ENCODE peak calls at places on chromosomes 11 and 22, in nine cellular contexts. One of them, this sample, is unnamed.

GRCh38 chr11:126051117-126051516 is 11.5 kb downstream of the CDON start:
- DNase-seq in CD4-positive, CD25-positive, alpha-beta regulatory T cell: no peak
- DNase-seq in left ventricle myocardium inferior: no peak
- DNase-seq in vagina: no peak
- DNase-seq in breast epithelium: no peak
- DNase-seq in body of pancreas: no peak
- DNase-seq in upper lobe of left lung: no peak
- DNase-seq in CD8-positive, alpha-beta T cell: no peak
- DNase-seq in mammary epithelial cell: no peak
- DNase-seq in this sample: no peak

GRCh38 chr22:50139843-50140415 is 30.6 kb upstream of the PANX2 start:
- DNase-seq in body of pancreas: no peak
- DNase-seq in upper lobe of left lung: no peak
- DNase-seq in breast epithelium: no peak
- DNase-seq in vagina: no peak
- DNase-seq in left ventricle myocardium inferior: no peak
- DNase-seq in mammary epithelial cell: peak; percentile 8
- DNase-seq in CD4-positive, CD25-positive, alpha-beta regulatory T cell: no peak
- DNase-seq in CD8-positive, alpha-beta T cell: no peak
- DNase-seq in this sample: no peak

GRCh38 chr11:74255741-74256369 is 55.6 kb downstream of the P4HA3 start:
- DNase-seq in CD8-positive, alpha-beta T cell: peak; percentile 25
- DNase-seq in left ventricle myocardium inferior: no peak
- DNase-seq in breast epithelium: no peak
- DNase-seq in body of pancreas: peak; percentile 58
- DNase-seq in CD4-positive, CD25-positive, alpha-beta regulatory T cell: peak; percentile 27
- DNase-seq in mammary epithelial cell: peak; percentile 50
- DNase-seq in vagina: no peak
- DNase-seq in upper lobe of left lung: peak; percentile 51
- DNase-seq in this sample: peak; percentile 31

GRCh38 chr11:46367244-46367915 is 14.1 kb upstream of the MDK start:
- DNase-seq in mammary epithelial cell: no peak
- DNase-seq in left ventricle myocardium inferior: peak; percentile 75
- DNase-seq in body of pancreas: peak; percentile 71
- DNase-seq in CD8-positive, alpha-beta T cell: peak; percentile 54
- DNase-seq in upper lobe of left lung: peak; percentile 79
- DNase-seq in CD4-positive, CD25-positive, alpha-beta regulatory T cell: peak; percentile 58
- DNase-seq in vagina: no peak
- DNase-seq in breast epithelium: no peak
- DNase-seq in this sample: peak; percentile 64

GRCh38 chr11:109914809-109915653 is 178.2 kb upstream of the ZC3H12C start:
- DNase-seq in upper lobe of left lung: no peak
- DNase-seq in vagina: no peak
- DNase-seq in breast epithelium: no peak
- DNase-seq in body of pancreas: no peak
- DNase-seq in left ventricle myocardium inferior: no peak
- DNase-seq in CD8-positive, alpha-beta T cell: no peak
- DNase-seq in CD4-positive, CD25-positive, alpha-beta regulatory T cell: no peak
- DNase-seq in mammary epithelial cell: peak; percentile 66
- DNase-seq in this sample: no peak

GRCh38 chr11:65064847-65065240 is 6.5 kb upstream of the NAALADL1 start:
- DNase-seq in breast epithelium: no peak
- DNase-seq in CD4-positive, CD25-positive, alpha-beta regulatory T cell: no peak
- DNase-seq in vagina: no peak
- DNase-seq in CD8-positive, alpha-beta T cell: no peak
- DNase-seq in left ventricle myocardium inferior: no peak
- DNase-seq in mammary epithelial cell: no peak
- DNase-seq in upper lobe of left lung: no peak
- DNase-seq in body of pancreas: no peak
- DNase-seq in this sample: no peak

GRCh38 chr11:31499576-31500178 is 9.7 kb downstream of the IMMP1L start:
- DNase-seq in CD4-positive, CD25-positive, alpha-beta regulatory T cell: no peak
- DNase-seq in breast epithelium: no peak
- DNase-seq in body of pancreas: no peak
- DNase-seq in upper lobe of left lung: no peak
- DNase-seq in CD8-positive, alpha-beta T cell: no peak
- DNase-seq in left ventricle myocardium inferior: no peak
- DNase-seq in vagina: no peak
- DNase-seq in mammary epithelial cell: no peak
- DNase-seq in this sample: no peak

GRCh38 chr11:34809191-34810106 is 106.7 kb downstream of the APIP start:
- DNase-seq in body of pancreas: no peak
- DNase-seq in vagina: no peak
- DNase-seq in left ventricle myocardium inferior: no peak
- DNase-seq in breast epithelium: no peak
- DNase-seq in upper lobe of left lung: no peak
- DNase-seq in mammary epithelial cell: peak; percentile 79
- DNase-seq in CD4-positive, CD25-positive, alpha-beta regulatory T cell: no peak
- DNase-seq in CD8-positive, alpha-beta T cell: no peak
- DNase-seq in this sample: no peak

GRCh38 chr11:47234669-47235075 is 13.9 kb downstream of the ACP2 start:
- DNase-seq in body of pancreas: peak; percentile 88
- DNase-seq in vagina: no peak
- DNase-seq in CD4-positive, CD25-positive, alpha-beta regulatory T cell: peak; percentile 17
- DNase-seq in breast epithelium: peak; percentile 66
- DNase-seq in left ventricle myocardium inferior: no peak
- DNase-seq in CD8-positive, alpha-beta T cell: peak; percentile 38
- DNase-seq in upper lobe of left lung: peak; percentile 62
- DNase-seq in mammary epithelial cell: no peak
- DNase-seq in this sample: peak; percentile 36

GRCh38 chr11:75603791-75604736 is 42.0 kb downstream of the SERPINH1 start:
- DNase-seq in CD4-positive, CD25-positive, alpha-beta regulatory T cell: no peak
- DNase-seq in breast epithelium: no peak
- DNase-seq in CD8-positive, alpha-beta T cell: no peak
- DNase-seq in upper lobe of left lung: no peak
- DNase-seq in left ventricle myocardium inferior: no peak
- DNase-seq in mammary epithelial cell: peak; percentile 67
- DNase-seq in vagina: no peak
- DNase-seq in body of pancreas: no peak
- DNase-seq in this sample: no peak

GRCh38 chr11:116329354-116330090 is 443.3 kb downstream of the BUD13 start:
- DNase-seq in left ventricle myocardium inferior: no peak
- DNase-seq in mammary epithelial cell: no peak
- DNase-seq in CD8-positive, alpha-beta T cell: no peak
- DNase-seq in CD4-positive, CD25-positive, alpha-beta regulatory T cell: no peak
- DNase-seq in upper lobe of left lung: no peak
- DNase-seq in vagina: peak; percentile 64
- DNase-seq in body of pancreas: no peak
- DNase-seq in breast epithelium: no peak
- DNase-seq in this sample: no peak

GRCh38 chr11:57546869-57547518 is 9.6 kb downstream of the SMTNL1 start:
- DNase-seq in body of pancreas: no peak
- DNase-seq in upper lobe of left lung: no peak
- DNase-seq in CD8-positive, alpha-beta T cell: no peak
- DNase-seq in CD4-positive, CD25-positive, alpha-beta regulatory T cell: no peak
- DNase-seq in breast epithelium: no peak
- DNase-seq in mammary epithelial cell: peak; percentile 42
- DNase-seq in left ventricle myocardium inferior: no peak
- DNase-seq in vagina: no peak
- DNase-seq in this sample: no peak

GRCh38 chr11:108715239-108715638 is 50.4 kb downstream of the DDX10 start:
- DNase-seq in CD4-positive, CD25-positive, alpha-beta regulatory T cell: no peak
- DNase-seq in body of pancreas: no peak
- DNase-seq in CD8-positive, alpha-beta T cell: no peak
- DNase-seq in left ventricle myocardium inferior: no peak
- DNase-seq in mammary epithelial cell: no peak
- DNase-seq in upper lobe of left lung: no peak
- DNase-seq in breast epithelium: no peak
- DNase-seq in vagina: no peak
- DNase-seq in this sample: no peak

GRCh38 chr11:108705061-108705460 is 40.2 kb downstream of the DDX10 start:
- DNase-seq in mammary epithelial cell: no peak
- DNase-seq in body of pancreas: no peak
- DNase-seq in upper lobe of left lung: no peak
- DNase-seq in breast epithelium: no peak
- DNase-seq in vagina: no peak
- DNase-seq in CD8-positive, alpha-beta T cell: no peak
- DNase-seq in CD4-positive, CD25-positive, alpha-beta regulatory T cell: no peak
- DNase-seq in left ventricle myocardium inferior: no peak
- DNase-seq in this sample: no peak

GRCh38 chr11:108713076-108713790 is 48.4 kb downstream of the DDX10 start:
- DNase-seq in left ventricle myocardium inferior: no peak
- DNase-seq in vagina: no peak
- DNase-seq in upper lobe of left lung: no peak
- DNase-seq in CD4-positive, CD25-positive, alpha-beta regulatory T cell: no peak
- DNase-seq in mammary epithelial cell: no peak
- DNase-seq in body of pancreas: no peak
- DNase-seq in CD8-positive, alpha-beta T cell: no peak
- DNase-seq in breast epithelium: no peak
- DNase-seq in this sample: no peak

GRCh38 chr11:108708173-108708572 is 43.3 kb downstream of the DDX10 start:
- DNase-seq in CD8-positive, alpha-beta T cell: no peak
- DNase-seq in vagina: no peak
- DNase-seq in body of pancreas: no peak
- DNase-seq in upper lobe of left lung: no peak
- DNase-seq in CD4-positive, CD25-positive, alpha-beta regulatory T cell: no peak
- DNase-seq in left ventricle myocardium inferior: no peak
- DNase-seq in mammary epithelial cell: no peak
- DNase-seq in breast epithelium: no peak
- DNase-seq in this sample: no peak

DNA sequence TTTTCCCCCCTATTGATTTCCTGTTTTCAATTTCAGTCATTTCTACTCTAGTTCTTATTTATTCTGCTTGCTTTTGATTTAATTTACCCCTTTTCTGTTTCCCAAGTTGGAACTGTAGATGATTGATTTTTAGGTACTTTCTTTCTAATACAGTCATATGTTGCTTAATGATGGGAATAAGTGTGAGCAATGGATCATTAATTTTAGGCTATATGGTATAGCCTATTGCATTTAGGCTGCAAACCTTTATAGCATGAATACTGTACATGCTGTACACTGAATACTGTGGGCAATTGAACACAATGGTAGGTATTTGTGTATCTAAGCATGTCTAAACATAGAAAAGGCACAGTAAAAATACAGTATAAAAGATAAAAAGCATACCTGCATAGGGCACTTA is 44.9 kb downstream of the DDX10 start:
- DNase-seq in mammary epithelial cell: no peak
- DNase-seq in vagina: no peak
- DNase-seq in CD4-positive, CD25-positive, alpha-beta regulatory T cell: no peak
- DNase-seq in left ventricle myocardium inferior: no peak
- DNase-seq in CD8-positive, alpha-beta T cell: no peak
- DNase-seq in breast epithelium: no peak
- DNase-seq in body of pancreas: no peak
- DNase-seq in upper lobe of left lung: no peak
- DNase-seq in this sample: no peak
- H3K9me3 ChIP-seq in mammary epithelial cell: peaks cover 18% of the 10 kb centered on the region
- H3K9me3 ChIP-seq in vagina: peaks cover 6% of the 10 kb centered on the region
- H3K9me3 ChIP-seq in CD4-positive, CD25-positive, alpha-beta regulatory T cell: peaks cover 5% of the 10 kb centered on the region
- H3K9me3 ChIP-seq in left ventricle myocardium inferior: peaks cover 30% of the 10 kb centered on the region
- H3K9me3 ChIP-seq in CD8-positive, alpha-beta T cell: no peaks in the 10 kb centered on the region
- H3K9me3 ChIP-seq in breast epithelium: peaks cover 26% of the 10 kb centered on the region
- H3K9me3 ChIP-seq in body of pancreas: no peaks in the 10 kb centered on the region
- H3K9me3 ChIP-seq in upper lobe of left lung: peaks cover 10% of the 10 kb centered on the region
- H3K9me3 ChIP-seq in this sample: peaks cover 3% of the 10 kb centered on the region

DNA sequence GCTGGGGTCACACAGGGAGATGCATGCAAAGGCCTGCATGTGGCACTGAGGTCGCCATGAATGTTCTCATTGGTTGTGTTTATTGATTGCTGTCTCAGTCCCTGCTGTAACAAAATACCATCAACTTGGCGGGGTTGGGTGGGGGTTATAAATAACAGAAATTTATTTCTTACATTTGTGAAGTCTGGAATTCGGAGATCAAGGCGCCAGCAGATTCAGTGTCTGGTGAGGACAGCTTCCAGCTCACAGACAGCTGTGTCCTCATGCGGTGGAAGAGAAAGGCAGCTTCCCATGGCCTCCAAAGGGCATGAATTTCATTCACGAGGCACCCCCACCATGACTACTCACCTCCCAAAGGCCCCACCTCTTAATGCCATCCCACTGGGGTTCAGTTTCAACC is 29.4 kb upstream of the PHF21B start:
- DNase-seq in CD8-positive, alpha-beta T cell: no peak
- DNase-seq in vagina: no peak
- DNase-seq in left ventricle myocardium inferior: no peak
- DNase-seq in body of pancreas: no peak
- DNase-seq in CD4-positive, CD25-positive, alpha-beta regulatory T cell: no peak
- DNase-seq in mammary epithelial cell: no peak
- DNase-seq in breast epithelium: no peak
- DNase-seq in upper lobe of left lung: no peak
- DNase-seq in this sample: no peak
- H3K9me3 ChIP-seq in CD8-positive, alpha-beta T cell: no peaks in the 10 kb centered on the region
- H3K9me3 ChIP-seq in vagina: no peaks in the 10 kb centered on the region
- H3K9me3 ChIP-seq in left ventricle myocardium inferior: peaks cover 1% of the 10 kb centered on the region
- H3K9me3 ChIP-seq in body of pancreas: no peaks in the 10 kb centered on the region
- H3K9me3 ChIP-seq in CD4-positive, CD25-positive, alpha-beta regulatory T cell: no peaks in the 10 kb centered on the region
- H3K9me3 ChIP-seq in mammary epithelial cell: peaks cover 3% of the 10 kb centered on the region
- H3K9me3 ChIP-seq in breast epithelium: no peaks in the 10 kb centered on the region
- H3K9me3 ChIP-seq in upper lobe of left lung: no peaks in the 10 kb centered on the region
- H3K9me3 ChIP-seq in this sample: no peaks in the 10 kb centered on the region

DNA sequence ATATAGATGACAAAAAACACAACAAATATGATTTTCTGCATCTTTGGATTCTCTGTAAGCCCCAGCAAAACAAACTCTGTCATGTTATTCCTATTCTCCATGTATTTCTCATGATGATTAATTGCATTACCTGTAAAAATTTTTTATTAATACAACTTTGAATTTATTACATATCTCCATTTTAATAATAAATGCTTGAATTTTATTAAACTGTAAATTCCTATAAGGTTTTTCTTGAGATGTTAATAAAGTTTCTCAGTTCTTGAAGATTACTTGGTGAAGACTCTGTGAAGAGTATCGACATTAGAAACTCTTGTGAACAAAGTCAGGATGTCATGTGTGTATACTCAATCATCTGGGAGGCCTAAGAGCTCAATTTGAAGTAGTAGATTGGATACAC is at the start of gene OR4C46:
- DNase-seq in CD4-positive, CD25-positive, alpha-beta regulatory T cell: no peak
- DNase-seq in breast epithelium: no peak
- DNase-seq in CD8-positive, alpha-beta T cell: no peak
- DNase-seq in left ventricle myocardium inferior: no peak
- DNase-seq in body of pancreas: no peak
- DNase-seq in upper lobe of left lung: no peak
- DNase-seq in mammary epithelial cell: no peak
- DNase-seq in vagina: no peak
- DNase-seq in this sample: no peak
- H3K9me3 ChIP-seq in CD4-positive, CD25-positive, alpha-beta regulatory T cell: no peaks in the 10 kb centered on the region
- H3K9me3 ChIP-seq in breast epithelium: no peaks in the 10 kb centered on the region
- H3K9me3 ChIP-seq in CD8-positive, alpha-beta T cell: no peaks in the 10 kb centered on the region
- H3K9me3 ChIP-seq in left ventricle myocardium inferior: peaks cover 16% of the 10 kb centered on the region
- H3K9me3 ChIP-seq in body of pancreas: no peaks in the 10 kb centered on the region
- H3K9me3 ChIP-seq in upper lobe of left lung: peaks cover 5% of the 10 kb centered on the region
- H3K9me3 ChIP-seq in mammary epithelial cell: peaks cover 13% of the 10 kb centered on the region
- H3K9me3 ChIP-seq in vagina: no peaks in the 10 kb centered on the region
- H3K9me3 ChIP-seq in this sample: no peaks in the 10 kb centered on the region

DNA sequence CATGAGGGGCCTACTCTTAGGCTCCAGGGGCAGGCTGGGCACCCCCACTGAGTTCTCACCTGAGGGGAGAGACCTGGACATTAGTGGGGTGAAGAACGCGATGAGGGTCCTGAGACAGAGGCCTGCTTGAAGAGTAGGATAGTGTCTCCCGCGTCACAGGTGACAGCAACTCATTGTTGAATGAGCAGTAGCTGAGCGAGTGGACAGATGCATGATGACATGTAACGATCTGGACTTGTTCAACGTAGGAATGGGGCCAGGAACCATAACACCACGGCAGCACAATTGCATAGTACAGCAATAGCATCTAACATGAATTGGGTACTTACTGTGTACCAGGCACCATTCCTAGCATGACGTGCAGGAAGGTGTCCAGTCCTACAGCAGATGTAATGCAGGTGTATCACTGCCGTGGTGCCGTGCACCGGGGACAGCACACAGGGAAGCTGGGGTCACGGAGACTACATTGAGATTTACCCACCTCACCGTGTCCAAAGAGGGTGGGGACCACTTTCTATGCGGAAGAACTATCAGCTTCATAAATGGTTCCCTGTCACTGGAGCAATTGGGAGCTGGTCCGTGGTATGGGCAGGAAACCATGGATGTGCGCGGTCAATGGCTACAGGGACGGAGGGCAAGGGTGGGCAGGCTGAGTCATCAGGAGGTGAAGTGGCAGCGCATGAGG is 1019.1 kb downstream of the TBC1D22A start:
- DNase-seq in left ventricle myocardium inferior: no peak
- DNase-seq in breast epithelium: no peak
- DNase-seq in mammary epithelial cell: no peak
- DNase-seq in vagina: no peak
- DNase-seq in body of pancreas: no peak
- DNase-seq in CD4-positive, CD25-positive, alpha-beta regulatory T cell: no peak
- DNase-seq in upper lobe of left lung: no peak
- DNase-seq in CD8-positive, alpha-beta T cell: no peak
- DNase-seq in this sample: no peak
- H3K9me3 ChIP-seq in left ventricle myocardium inferior: peaks cover 11% of the 10 kb centered on the region
- H3K9me3 ChIP-seq in breast epithelium: peaks cover 22% of the 10 kb centered on the region
- H3K9me3 ChIP-seq in mammary epithelial cell: peaks cover 55% of the 10 kb centered on the region
- H3K9me3 ChIP-seq in vagina: no peaks in the 10 kb centered on the region
- H3K9me3 ChIP-seq in body of pancreas: no peaks in the 10 kb centered on the region
- H3K9me3 ChIP-seq in CD4-positive, CD25-positive, alpha-beta regulatory T cell: no peaks in the 10 kb centered on the region
- H3K9me3 ChIP-seq in upper lobe of left lung: peaks cover 16% of the 10 kb centered on the region
- H3K9me3 ChIP-seq in CD8-positive, alpha-beta T cell: no peaks in the 10 kb centered on the region
- H3K9me3 ChIP-seq in this sample: no peaks in the 10 kb centered on the region